ENCODE peak calls at places on chromosomes 1 and 21, in four cellular contexts. One of them, this sample, is unnamed.

GRCh38 chr1:237910834-237911233 is 20.1 kb upstream of the ZP4 start:
- DNase-seq in AG09309: no peak
- DNase-seq in fibroblast of mammary gland: no peak
- DNase-seq in left ventricle myocardium inferior: no peak
- DNase-seq in this sample: no peak

GRCh38 chr1:1330366-1331067 is 563 bp upstream of the TAS1R3 start:
- DNase-seq in AG09309: no peak
- DNase-seq in fibroblast of mammary gland: no peak
- DNase-seq in left ventricle myocardium inferior: no peak
- DNase-seq in this sample: no peak

GRCh38 chr21:33893917-33894316 is 21.7 kb downstream of the ATP5PO start:
- DNase-seq in AG09309: no peak
- DNase-seq in fibroblast of mammary gland: no peak
- DNase-seq in left ventricle myocardium inferior: no peak
- DNase-seq in this sample: no peak

GRCh38 chr1:192724670-192725069 is 84.2 kb upstream of the RGS2 start:
- DNase-seq in AG09309: no peak
- DNase-seq in fibroblast of mammary gland: peak; percentile 73
- DNase-seq in left ventricle myocardium inferior: no peak
- DNase-seq in this sample: peak; percentile 21

GRCh38 chr1:160647329-160647720 is 481 bp upstream of the SLAMF1 start:
- DNase-seq in AG09309: no peak
- DNase-seq in fibroblast of mammary gland: no peak
- DNase-seq in left ventricle myocardium inferior: no peak
- DNase-seq in this sample: no peak

GRCh38 chr1:15075812-15076211 is 77.7 kb upstream of the TMEM51 start:
- DNase-seq in AG09309: no peak
- DNase-seq in fibroblast of mammary gland: no peak
- DNase-seq in left ventricle myocardium inferior: no peak
- DNase-seq in this sample: no peak

GRCh38 chr1:182229907-182230522 is 161.6 kb downstream of the GLUL start:
- DNase-seq in AG09309: no peak
- DNase-seq in fibroblast of mammary gland: peak; percentile 54
- DNase-seq in left ventricle myocardium inferior: no peak
- DNase-seq in this sample: no peak

GRCh38 chr1:115332813-115333608 is 5.0 kb downstream of the NGF start:
- DNase-seq in AG09309: peak; percentile 91
- DNase-seq in fibroblast of mammary gland: peak; percentile 93
- DNase-seq in left ventricle myocardium inferior: no peak
- DNase-seq in this sample: peak; percentile 62

GRCh38 chr1:153343811-153344717 is 4.6 kb downstream of the PGLYRP4 start:
- DNase-seq in AG09309: no peak
- DNase-seq in fibroblast of mammary gland: no peak
- DNase-seq in left ventricle myocardium inferior: no peak
- DNase-seq in this sample: no peak

GRCh38 chr1:1937549-1938275 is 18.6 kb upstream of the TMEM52 start:
- DNase-seq in AG09309: no peak
- DNase-seq in fibroblast of mammary gland: no peak
- DNase-seq in left ventricle myocardium inferior: no peak
- DNase-seq in this sample: no peak

GRCh38 chr1:1230656-1231399 is 973 bp downstream of the SDF4 start:
- DNase-seq in AG09309: peak; percentile 49
- DNase-seq in fibroblast of mammary gland: peak; percentile 86
- DNase-seq in left ventricle myocardium inferior: no peak
- DNase-seq in this sample: no peak

GRCh38 chr1:110283677-110284076 is 55.5 kb upstream of the RBM15 start:
- DNase-seq in AG09309: no peak
- DNase-seq in fibroblast of mammary gland: no peak
- DNase-seq in left ventricle myocardium inferior: no peak
- DNase-seq in this sample: no peak

GRCh38 chr1:211518330-211519289 is 26.6 kb upstream of the RD3 start:
- DNase-seq in AG09309: no peak
- DNase-seq in fibroblast of mammary gland: no peak
- DNase-seq in left ventricle myocardium inferior: no peak
- DNase-seq in this sample: no peak

GRCh38 chr1:45246760-45247159 is 40.4 kb upstream of the ZSWIM5 start:
- DNase-seq in AG09309: peak; percentile 73
- DNase-seq in fibroblast of mammary gland: peak; percentile 87
- DNase-seq in left ventricle myocardium inferior: no peak
- DNase-seq in this sample: peak; percentile 60

GRCh38 chr1:215606564-215607168 is 39.6 kb downstream of the KCTD3 start:
- DNase-seq in AG09309: no peak
- DNase-seq in fibroblast of mammary gland: peak; percentile 47
- DNase-seq in left ventricle myocardium inferior: no peak
- DNase-seq in this sample: no peak

GRCh38 chr1:43144228-43144627 is 27.9 kb downstream of the EBNA1BP2 start:
- DNase-seq in AG09309: peak; percentile 14
- DNase-seq in fibroblast of mammary gland: peak; percentile 71
- DNase-seq in left ventricle myocardium inferior: no peak
- DNase-seq in this sample: peak; percentile 5

GRCh38 chr1:220410681-220411080 is 117.3 kb upstream of the MARK1 start:
- DNase-seq in AG09309: peak; percentile 35
- DNase-seq in fibroblast of mammary gland: peak; percentile 41
- DNase-seq in left ventricle myocardium inferior: no peak
- DNase-seq in this sample: peak; percentile 5

GRCh38 chr1:15027515-15027948 is 126.0 kb upstream of the TMEM51 start:
- DNase-seq in AG09309: peak; percentile 27
- DNase-seq in fibroblast of mammary gland: peak; percentile 58
- DNase-seq in left ventricle myocardium inferior: peak; percentile 65
- DNase-seq in this sample: no peak

DNA sequence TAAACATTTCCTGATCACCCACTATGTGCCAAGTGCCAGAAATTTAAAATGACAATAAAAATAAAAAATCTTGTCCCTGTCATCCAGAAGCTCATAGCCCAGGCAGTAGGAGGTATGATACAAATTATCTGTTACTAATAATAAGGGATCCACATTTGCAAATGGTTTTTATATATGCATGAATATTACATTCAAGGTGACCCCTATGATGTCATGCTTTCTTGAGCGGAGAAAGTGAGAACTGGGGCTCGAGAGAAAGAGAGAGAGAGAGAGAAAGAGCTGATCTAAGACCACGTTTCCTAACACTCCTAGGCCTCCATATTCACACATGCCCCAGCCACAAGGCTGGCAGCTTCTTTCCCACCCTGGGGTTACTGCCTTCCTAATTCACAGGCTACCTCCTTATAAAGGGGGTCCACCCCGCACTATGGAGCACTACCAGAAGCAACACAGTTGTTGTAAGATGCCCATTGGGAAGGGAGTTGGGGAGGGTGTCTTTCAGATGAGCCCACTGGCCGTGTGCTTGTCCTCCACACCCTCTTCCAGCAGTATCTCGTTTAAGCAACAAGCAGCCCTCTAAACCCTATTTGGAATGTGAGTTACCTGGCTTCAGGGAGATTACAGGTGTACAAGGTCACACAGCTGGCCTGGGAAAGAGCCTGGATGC is 28.8 kb upstream of the LRRN2 start:
- DNase-seq in AG09309: no peak
- DNase-seq in fibroblast of mammary gland: no peak
- DNase-seq in left ventricle myocardium inferior: no peak
- DNase-seq in this sample: no peak
- H3K4me3 ChIP-seq in AG09309: no peak overlapping the region
- H3K4me3 ChIP-seq in fibroblast of mammary gland: no peak overlapping the region
- H3K4me3 ChIP-seq in left ventricle myocardium inferior: no peak overlapping the region
- H3K4me3 ChIP-seq in this sample: no peak overlapping the region

GRCh38 chr1:149940427-149940826 is 3.7 kb upstream of the MTMR11 start:
- DNase-seq in AG09309: no peak
- DNase-seq in fibroblast of mammary gland: no peak
- DNase-seq in left ventricle myocardium inferior: no peak
- DNase-seq in this sample: no peak

GRCh38 chr1:149936076-149936991 is at the start of gene MTMR11:
- DNase-seq in AG09309: no peak
- DNase-seq in fibroblast of mammary gland: peak; percentile 42
- DNase-seq in left ventricle myocardium inferior: no peak
- DNase-seq in this sample: no peak

GRCh38 chr1:149937779-149938178 is 1.1 kb upstream of the MTMR11 start:
- DNase-seq in AG09309: no peak
- DNase-seq in fibroblast of mammary gland: no peak
- DNase-seq in left ventricle myocardium inferior: no peak
- DNase-seq in this sample: no peak

GRCh38 chr1:149934326-149934725 is 2.4 kb downstream of the MTMR11 start:
- DNase-seq in AG09309: no peak
- DNase-seq in fibroblast of mammary gland: no peak
- DNase-seq in left ventricle myocardium inferior: no peak
- DNase-seq in this sample: no peak

DNA sequence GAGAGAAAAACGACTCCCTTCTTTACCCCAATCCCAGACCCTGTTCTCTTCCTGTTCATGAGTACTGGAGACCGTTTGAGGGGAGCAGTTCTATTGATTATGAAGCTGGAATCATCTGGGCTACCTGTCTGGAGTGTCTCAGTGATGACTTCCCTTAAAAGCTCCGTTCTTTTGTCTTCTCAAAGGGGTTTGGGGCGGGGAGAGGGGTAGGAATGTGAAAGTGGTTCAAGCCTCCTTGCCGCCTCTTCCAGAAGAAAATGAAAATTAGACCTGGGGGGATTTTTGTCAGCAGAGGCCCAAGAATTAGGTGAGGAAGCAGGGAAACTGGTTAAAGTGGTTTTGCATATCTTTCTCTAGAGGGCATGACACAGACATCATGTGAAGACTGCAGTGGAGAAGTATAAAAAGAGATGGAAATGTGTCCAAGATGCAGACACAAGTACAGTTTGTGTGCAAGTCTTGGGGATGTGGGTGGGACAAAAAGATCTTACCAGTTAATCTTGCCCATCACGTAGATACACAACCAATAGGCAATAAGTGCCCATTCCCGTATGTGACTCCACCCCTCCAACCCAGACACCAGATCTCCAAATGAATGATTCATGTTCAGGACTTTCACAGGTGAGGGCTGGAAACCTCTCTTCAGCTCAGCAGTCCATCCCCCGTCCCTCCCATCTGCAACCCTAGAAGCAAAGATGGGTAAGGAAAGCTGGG is 470 bp upstream of the MTMR11 start:
- DNase-seq in AG09309: no peak
- DNase-seq in fibroblast of mammary gland: peak; percentile 71
- DNase-seq in left ventricle myocardium inferior: no peak
- DNase-seq in this sample: no peak
- TF ChIP-seq CTCF in AG09309: no peak
- TF ChIP-seq CTCF in fibroblast of mammary gland: no peak
- TF ChIP-seq CTCF in left ventricle myocardium inferior: no peak
- TF ChIP-seq CTCF in this sample: peak; percentile 7

DNA sequence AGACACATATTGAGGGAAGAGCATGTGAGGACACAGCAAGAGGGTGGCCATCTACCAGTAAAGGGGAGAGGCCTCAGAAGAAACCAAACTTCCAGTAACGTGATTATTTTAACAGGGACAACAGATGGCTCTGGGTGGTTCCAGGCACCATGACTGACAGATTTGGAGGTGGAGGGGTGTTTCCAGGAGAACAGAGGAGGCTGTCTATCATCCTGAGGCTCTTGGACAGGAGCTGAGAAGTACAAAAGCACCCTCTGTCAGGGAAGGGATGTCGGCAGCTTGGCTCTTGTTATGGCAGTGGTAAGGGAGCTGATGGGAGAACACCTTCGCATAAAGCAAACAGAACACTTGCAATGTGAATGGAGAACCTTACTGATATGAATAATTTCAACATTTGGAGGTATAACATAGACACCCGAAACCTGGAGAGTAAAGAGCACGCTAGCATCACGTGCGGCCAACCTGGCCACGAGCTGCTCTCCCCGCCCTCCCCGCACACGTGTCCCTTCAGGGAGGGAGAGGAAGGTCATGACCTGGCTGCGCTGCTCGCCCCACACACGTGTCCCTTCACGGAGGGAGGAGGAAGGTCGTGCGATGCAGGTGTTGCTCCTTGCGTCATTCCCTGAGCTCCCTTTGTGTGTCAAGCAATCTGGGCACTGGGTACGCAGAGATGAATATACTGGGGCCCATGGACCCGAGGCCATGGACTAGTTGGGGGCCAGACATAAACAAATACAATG is 37.5 kb upstream of the NLRP3 start:
- DNase-seq in AG09309: no peak
- DNase-seq in fibroblast of mammary gland: no peak
- DNase-seq in left ventricle myocardium inferior: no peak
- DNase-seq in this sample: no peak
- H3K4me3 ChIP-seq in AG09309: no peak overlapping the region
- H3K4me3 ChIP-seq in fibroblast of mammary gland: no peak overlapping the region
- H3K4me3 ChIP-seq in left ventricle myocardium inferior: no peak overlapping the region
- H3K4me3 ChIP-seq in this sample: no peak overlapping the region

GRCh38 chr1:47334765-47335435 is 1.3 kb downstream of the CMPK1 start:
- DNase-seq in AG09309: no peak
- DNase-seq in fibroblast of mammary gland: peak; percentile 78
- DNase-seq in left ventricle myocardium inferior: no peak
- DNase-seq in this sample: no peak

GRCh38 chr1:47331875-47332274 is 1.7 kb upstream of the CMPK1 start:
- DNase-seq in AG09309: no peak
- DNase-seq in fibroblast of mammary gland: no peak
- DNase-seq in left ventricle myocardium inferior: no peak
- DNase-seq in this sample: no peak

GRCh38 chr1:47332779-47333577 is 612 bp upstream of the CMPK1 start:
- DNase-seq in AG09309: no peak
- DNase-seq in fibroblast of mammary gland: no peak
- DNase-seq in left ventricle myocardium inferior: no peak
- DNase-seq in this sample: no peak

GRCh38 chr1:47333578-47333921 is at the start of gene CMPK1:
- DNase-seq in AG09309: peak; percentile 59
- DNase-seq in fibroblast of mammary gland: peak; percentile 80
- DNase-seq in left ventricle myocardium inferior: peak; percentile 85
- DNase-seq in this sample: no peak

DNA sequence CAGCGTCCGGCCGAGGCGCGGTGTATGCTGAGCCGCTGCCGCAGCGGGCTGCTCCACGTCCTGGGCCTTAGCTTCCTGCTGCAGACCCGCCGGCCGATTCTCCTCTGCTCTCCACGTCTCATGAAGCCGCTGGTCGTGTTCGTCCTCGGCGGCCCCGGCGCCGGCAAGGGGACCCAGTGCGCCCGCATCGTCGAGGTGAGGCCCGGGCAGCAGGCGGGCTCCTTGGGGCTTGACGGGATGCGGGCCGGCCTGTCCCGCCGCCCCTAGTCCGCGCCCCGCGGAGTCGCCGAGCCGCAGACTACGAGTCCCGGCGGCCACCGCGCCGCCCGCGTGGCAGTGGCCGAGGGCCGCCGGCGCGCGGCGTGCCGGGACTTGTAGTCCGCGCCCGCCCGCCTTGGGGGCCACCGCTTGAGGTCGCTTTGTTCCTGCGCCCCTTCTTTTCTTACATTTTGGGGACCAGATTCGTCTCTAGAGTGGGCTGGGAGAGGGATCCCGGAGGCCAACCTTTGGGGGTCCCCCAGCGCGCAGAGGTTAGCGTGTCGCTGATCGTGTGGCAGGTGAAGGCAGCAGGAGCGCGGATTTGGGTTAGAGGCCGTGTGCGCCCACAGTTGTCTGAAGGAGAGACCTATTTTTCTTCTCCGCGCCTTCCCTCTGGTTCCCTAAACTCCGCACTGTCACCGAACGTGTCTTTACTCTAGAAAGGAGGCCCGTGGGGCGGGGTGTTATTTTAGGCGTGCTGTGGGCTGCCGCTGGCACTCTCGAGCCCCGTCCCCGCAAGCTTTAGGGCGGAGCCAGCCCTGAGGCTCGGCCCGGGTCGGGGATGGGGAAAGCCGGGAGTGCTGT is 553 bp downstream of the CMPK1 start:
- DNase-seq in AG09309: no peak
- DNase-seq in fibroblast of mammary gland: peak; percentile 71
- DNase-seq in left ventricle myocardium inferior: peak; percentile 80
- DNase-seq in this sample: no peak
- TF ChIP-seq CTCF in AG09309: no peak
- TF ChIP-seq CTCF in fibroblast of mammary gland: peak; percentile 6
- TF ChIP-seq CTCF in left ventricle myocardium inferior: peak; percentile 29
- TF ChIP-seq CTCF in this sample: peak; percentile 29

GRCh38 chr1:155082301-155082940 is 3.8 kb downstream of the EFNA3 start:
- DNase-seq in AG09309: no peak
- DNase-seq in fibroblast of mammary gland: no peak
- DNase-seq in left ventricle myocardium inferior: no peak
- DNase-seq in this sample: no peak
- H3K4me3 ChIP-seq in AG09309: no peak overlapping the region
- H3K4me3 ChIP-seq in fibroblast of mammary gland: no peak overlapping the region
- H3K4me3 ChIP-seq in left ventricle myocardium inferior: peak overlapping the region; percentile 52
- H3K4me3 ChIP-seq in this sample: no peak overlapping the region

This sample was measured in AG04449.